ENCODE peak calls at places on chromosomes 11 and 22, in five cellular contexts. One of them, this sample, is unnamed.

GRCh38 chr11:69170704-69171103 is 15.0 kb downstream of the SMIM38 start:
- DNase-seq in heart left ventricle: no peak
- DNase-seq in glutamatergic neuron: no peak
- DNase-seq in endothelial cell: no peak
- DNase-seq in BJ: no peak
- DNase-seq in this sample: no peak

GRCh38 chr11:57223601-57224000 is 13.4 kb downstream of the APLNR start:
- DNase-seq in glutamatergic neuron: no peak
- DNase-seq in heart left ventricle: no peak
- DNase-seq in endothelial cell: no peak
- DNase-seq in BJ: no peak
- DNase-seq in this sample: no peak

GRCh38 chr11:80146231-80146630 is 705.4 kb upstream of the TENM4 start:
- DNase-seq in endothelial cell: no peak
- DNase-seq in glutamatergic neuron: no peak
- DNase-seq in heart left ventricle: no peak
- DNase-seq in BJ: no peak
- DNase-seq in this sample: no peak

GRCh38 chr11:58316142-58316541 is 42.7 kb downstream of the OR5B17 start:
- DNase-seq in BJ: no peak
- DNase-seq in glutamatergic neuron: no peak
- DNase-seq in heart left ventricle: no peak
- DNase-seq in endothelial cell: no peak
- DNase-seq in this sample: no peak

GRCh38 chr11:110433393-110434333 is 3.9 kb downstream of the FDX1 start:
- DNase-seq in heart left ventricle: no peak
- DNase-seq in BJ: no peak
- DNase-seq in glutamatergic neuron: no peak
- DNase-seq in endothelial cell: no peak
- DNase-seq in this sample: no peak

GRCh38 chr22:39148727-39149535 is 3.5 kb downstream of the CBX7 start:
- DNase-seq in endothelial cell: no peak
- DNase-seq in glutamatergic neuron: no peak
- DNase-seq in heart left ventricle: peak
- DNase-seq in BJ: no peak
- DNase-seq in this sample: no peak

GRCh38 chr22:19038728-19039447 is 83.3 kb downstream of the DGCR2 start:
- DNase-seq in glutamatergic neuron: no peak
- DNase-seq in endothelial cell: no peak
- DNase-seq in heart left ventricle: no peak
- DNase-seq in BJ: no peak
- DNase-seq in this sample: no peak

GRCh38 chr22:45883811-45884170 is 93.2 kb downstream of the WNT7B start:
- DNase-seq in endothelial cell: no peak
- DNase-seq in heart left ventricle: peak
- DNase-seq in BJ: no peak
- DNase-seq in glutamatergic neuron: no peak
- DNase-seq in this sample: no peak

GRCh38 chr11:70597751-70598377 is 199.5 kb downstream of the CTTN start:
- DNase-seq in BJ: no peak
- DNase-seq in heart left ventricle: no peak
- DNase-seq in endothelial cell: no peak
- DNase-seq in glutamatergic neuron: no peak
- DNase-seq in this sample: no peak

GRCh38 chr11:115217726-115218311 is 286.4 kb downstream of the CADM1 start:
- DNase-seq in glutamatergic neuron: no peak
- DNase-seq in endothelial cell: no peak
- DNase-seq in heart left ventricle: no peak
- DNase-seq in BJ: no peak
- DNase-seq in this sample: no peak

GRCh38 chr11:1446623-1447022 is 40.0 kb downstream of the MOB2 start:
- DNase-seq in endothelial cell: no peak
- DNase-seq in glutamatergic neuron: no peak
- DNase-seq in heart left ventricle: no peak
- DNase-seq in BJ: no peak
- DNase-seq in this sample: no peak

GRCh38 chr11:34623463-34623862 is 2.6 kb downstream of the EHF start:
- DNase-seq in heart left ventricle: no peak
- DNase-seq in endothelial cell: no peak
- DNase-seq in BJ: no peak
- DNase-seq in glutamatergic neuron: no peak
- DNase-seq in this sample: no peak

GRCh38 chr11:34621876-34622275 is 983 bp downstream of the EHF start:
- DNase-seq in BJ: no peak
- DNase-seq in glutamatergic neuron: no peak
- DNase-seq in heart left ventricle: no peak
- DNase-seq in endothelial cell: no peak
- DNase-seq in this sample: no peak

GRCh38 chr11:34626393-34626792 is 5.5 kb downstream of the EHF start:
- DNase-seq in BJ: no peak
- DNase-seq in heart left ventricle: no peak
- DNase-seq in glutamatergic neuron: no peak
- DNase-seq in endothelial cell: no peak
- DNase-seq in this sample: no peak

GRCh38 chr11:34625576-34625975 is 4.7 kb downstream of the EHF start:
- DNase-seq in BJ: no peak
- DNase-seq in glutamatergic neuron: no peak
- DNase-seq in endothelial cell: no peak
- DNase-seq in heart left ventricle: no peak
- DNase-seq in this sample: no peak

GRCh38 chr11:34624069-34624468 is 3.2 kb downstream of the EHF start:
- DNase-seq in heart left ventricle: no peak
- DNase-seq in endothelial cell: no peak
- DNase-seq in BJ: no peak
- DNase-seq in glutamatergic neuron: no peak
- DNase-seq in this sample: no peak
- TF ChIP-seq CTCF in heart left ventricle: no peak
- TF ChIP-seq CTCF in endothelial cell: no peak
- TF ChIP-seq CTCF in BJ: no peak
- TF ChIP-seq CTCF in glutamatergic neuron: no peak
- TF ChIP-seq CTCF in this sample: no peak

DNA sequence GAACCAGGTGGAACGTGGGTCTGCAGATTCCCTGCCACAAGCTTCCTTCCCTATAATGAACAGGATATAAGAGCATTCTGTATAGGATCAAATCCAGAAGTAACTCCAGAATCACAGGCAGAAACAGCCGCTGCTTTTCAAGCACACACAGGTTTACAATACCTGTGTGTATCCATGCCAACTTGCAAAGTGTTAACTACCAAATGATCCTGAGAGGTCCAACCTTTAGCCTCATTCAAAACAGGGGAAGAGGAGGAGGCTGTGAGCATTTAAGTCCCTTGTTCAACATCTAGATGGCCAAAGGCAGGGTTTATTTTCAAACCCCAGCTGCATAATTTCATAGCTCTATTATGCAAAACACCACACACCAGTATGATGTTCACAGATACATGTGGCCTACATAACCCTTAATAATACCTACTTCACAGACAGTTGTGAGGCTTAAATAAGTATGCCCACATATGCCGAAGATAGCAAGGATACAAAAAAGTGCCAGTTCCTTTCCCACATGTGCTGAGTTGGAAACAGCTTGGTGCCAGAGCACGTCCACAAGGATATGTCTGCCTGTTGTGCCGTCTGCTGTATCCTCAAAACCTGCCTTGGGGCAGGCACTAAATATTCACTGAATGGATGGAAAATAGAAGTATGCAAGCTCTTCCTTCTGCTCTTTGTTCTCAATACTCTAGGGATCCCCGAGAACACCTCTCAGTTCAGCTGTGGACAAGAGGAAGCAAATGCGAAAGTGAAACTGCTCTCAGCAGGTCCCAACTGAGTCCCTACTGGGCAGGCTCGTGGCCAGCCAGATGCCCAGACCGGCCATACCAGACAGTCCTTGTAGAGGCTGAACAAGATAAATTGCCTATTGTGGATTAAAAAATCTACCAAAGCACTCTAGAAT is 66.8 kb downstream of the LARGE1 start:
- DNase-seq in glutamatergic neuron: peak
- DNase-seq in endothelial cell: no peak
- DNase-seq in BJ: peak
- DNase-seq in heart left ventricle: peak
- DNase-seq in this sample: no peak
- TF ChIP-seq CTCF in glutamatergic neuron: no peak
- TF ChIP-seq CTCF in endothelial cell: no peak
- TF ChIP-seq CTCF in BJ: no peak
- TF ChIP-seq CTCF in heart left ventricle: no peak
- TF ChIP-seq CTCF in this sample: no peak

GRCh38 chr11:76686261-76687079 is 15.9 kb upstream of the LRRC32 start:
- DNase-seq in BJ: no peak
- DNase-seq in endothelial cell: no peak
- DNase-seq in heart left ventricle: no peak
- DNase-seq in glutamatergic neuron: no peak
- DNase-seq in this sample: no peak
- TF ChIP-seq CTCF in BJ: no peak
- TF ChIP-seq CTCF in endothelial cell: no peak
- TF ChIP-seq CTCF in heart left ventricle: no peak
- TF ChIP-seq CTCF in glutamatergic neuron: no peak
- TF ChIP-seq CTCF in this sample: no peak

GRCh38 chr11:125428486-125429173 is 67.4 kb downstream of the FEZ1 start:
- DNase-seq in heart left ventricle: no peak
- DNase-seq in glutamatergic neuron: no peak
- DNase-seq in endothelial cell: no peak
- DNase-seq in BJ: no peak
- DNase-seq in this sample: no peak
- TF ChIP-seq CTCF in heart left ventricle: no peak
- TF ChIP-seq CTCF in glutamatergic neuron: no peak
- TF ChIP-seq CTCF in endothelial cell: no peak
- TF ChIP-seq CTCF in BJ: no peak
- TF ChIP-seq CTCF in this sample: no peak

GRCh38 chr22:20758688-20759087 is 15.2 kb upstream of the SERPIND1 start:
- DNase-seq in glutamatergic neuron: no peak
- DNase-seq in heart left ventricle: no peak
- DNase-seq in endothelial cell: no peak
- DNase-seq in BJ: no peak
- DNase-seq in this sample: no peak
- TF ChIP-seq CTCF in glutamatergic neuron: no peak
- TF ChIP-seq CTCF in heart left ventricle: no peak
- TF ChIP-seq CTCF in endothelial cell: no peak
- TF ChIP-seq CTCF in BJ: no peak
- TF ChIP-seq CTCF in this sample: no peak

DNA sequence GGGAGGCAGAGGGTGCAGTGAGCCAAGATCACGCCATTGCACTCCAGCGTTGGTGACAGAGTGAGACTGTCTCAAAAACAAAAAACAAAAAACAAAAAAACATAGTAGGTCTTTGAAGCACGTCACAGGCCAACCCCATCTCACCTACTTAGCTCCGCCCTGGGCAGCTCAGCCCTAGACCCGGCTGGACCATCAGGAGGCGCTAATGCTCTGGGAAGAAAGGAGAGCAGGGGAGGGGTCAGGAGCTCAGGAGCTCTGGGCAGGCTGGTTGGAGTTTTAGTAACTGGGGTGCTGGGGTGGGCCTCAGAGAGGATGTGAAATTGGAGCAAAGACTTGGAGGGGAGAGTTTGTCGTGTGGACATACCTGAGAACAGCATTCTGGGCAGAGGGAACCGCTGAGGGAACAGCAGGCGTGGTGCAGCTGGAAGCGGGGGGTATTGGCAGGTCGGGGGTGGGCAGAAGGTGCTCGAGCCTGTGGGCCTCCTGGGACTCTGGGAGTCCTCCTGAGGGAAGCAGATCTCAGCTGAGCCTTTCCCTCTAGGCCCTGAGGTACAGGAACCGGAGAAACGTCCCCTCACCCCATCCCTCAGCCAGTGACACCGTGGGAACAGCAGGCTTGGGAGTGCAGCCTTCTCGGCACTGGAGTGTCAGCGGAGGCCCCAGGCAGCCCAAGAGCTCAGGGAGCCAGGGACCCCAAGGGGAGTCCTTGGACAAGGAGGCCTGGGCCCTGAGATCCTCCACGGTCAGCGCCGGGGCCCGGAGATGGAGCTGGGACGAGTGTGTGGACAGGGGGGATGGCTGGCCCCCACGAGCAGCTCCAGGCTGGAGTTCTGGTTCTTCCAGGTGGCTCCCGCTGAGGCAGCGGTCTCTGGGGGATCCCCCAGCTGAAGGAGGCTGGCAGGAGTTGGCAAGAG is 2.2 kb upstream of the RPS6KA4 start:
- DNase-seq in heart left ventricle: no peak
- DNase-seq in endothelial cell: peak
- DNase-seq in glutamatergic neuron: peak
- DNase-seq in BJ: no peak
- DNase-seq in this sample: no peak
- TF ChIP-seq CTCF in heart left ventricle: no peak
- TF ChIP-seq CTCF in endothelial cell: no peak
- TF ChIP-seq CTCF in glutamatergic neuron: peak
- TF ChIP-seq CTCF in BJ: peak
- TF ChIP-seq CTCF in this sample: peak